ENCODE peak calls at places on chromosomes 1 and 21, in seven cellular contexts. E is A549, S is thyroid gland, U is K562, I is ovary, F is Peyer's patch, G is heart left ventricle. O is an unnamed sample.

GRCh38 chr1:210654176-210654786 is 325.6 kb downstream of the HHAT start:
- DNase-seq in E (peak; percentile 21), S (no peak), U (no peak), I (no peak), F (no peak), G (no peak), O (no peak)

GRCh38 chr1:233216009-233216408 is 79.5 kb downstream of the PCNX2 start:
- DNase-seq in E (no peak), S (no peak), U (no peak), I (no peak), F (no peak), G (no peak), O (no peak)

GRCh38 chr1:225780609-225781008 is 3.0 kb downstream of the SRP9 start:
- DNase-seq in E (no peak), S (no peak), U (no peak), I (no peak), F (no peak), G (no peak), O (no peak)

GRCh38 chr1:111756124-111756513 is 418 bp downstream of the DDX20 start:
- DNase-seq in E (no peak), S (no peak), U (peak; percentile 76), I (no peak), F (no peak), G (no peak), O (no peak)

GRCh38 chr1:97424209-97424608 is 496.6 kb downstream of the DPYD start:
- DNase-seq in E (no peak), S (no peak), U (no peak), I (no peak), F (no peak), G (no peak), O (no peak)

GRCh38 chr1:12383786-12384185 is 154.0 kb downstream of the VPS13D start:
- DNase-seq in E (no peak), S (no peak), U (no peak), I (no peak), F (no peak), G (no peak), O (no peak)

GRCh38 chr1:236083650-236084385 is 18.9 kb upstream of the NID1 start:
- DNase-seq in E (no peak), S (no peak), U (no peak), I (no peak), F (no peak), G (no peak), O (no peak)

GRCh38 chr21:42172596-42173483 is 46.1 kb upstream of the ABCG1 start:
- DNase-seq in E (no peak), S (no peak), U (no peak), I (peak; percentile 27), F (no peak), G (peak; percentile 49), O (no peak)

GRCh38 chr1:181676269-181676668 is 193.0 kb downstream of the CACNA1E start:
- DNase-seq in E (peak; percentile 46), S (peak; percentile 36), U (peak; percentile 26), I (no peak), F (no peak), G (no peak), O (peak; percentile 29)

GRCh38 chr1:5634893-5635292 is 357.3 kb downstream of the NPHP4 start:
- DNase-seq in E (no peak), S (no peak), U (no peak), I (no peak), F (no peak), G (no peak), O (no peak)

GRCh38 chr1:110171134-110171733 is 20.9 kb downstream of the SLC6A17 start:
- DNase-seq in E (no peak), S (peak; percentile 77), U (no peak), I (no peak), F (no peak), G (no peak), O (no peak)

GRCh38 chr1:9901148-9902059 is 8.7 kb downstream of the CTNNBIP1 start:
- DNase-seq in E (no peak), S (peak; percentile 96), U (peak; percentile 53), I (peak; percentile 65), F (peak; percentile 66), G (peak; percentile 80), O (peak; percentile 54)

GRCh38 chr1:168751195-168751650 is 22.2 kb upstream of the DPT start:
- DNase-seq in E (peak; percentile 16), S (peak; percentile 82), U (no peak), I (no peak), F (no peak), G (no peak), O (no peak)

GRCh38 chr1:6869002-6869380 is 83.7 kb downstream of the CAMTA1 start:
- DNase-seq in E (no peak), S (no peak), U (no peak), I (no peak), F (no peak), G (no peak), O (no peak)

GRCh38 chr1:43507296-43508295 is 23.1 kb upstream of the PTPRF start:
- DNase-seq in E (no peak), S (no peak), U (no peak), I (no peak), F (no peak), G (no peak), O (no peak)

GRCh38 chr1:32998997-32999396 is 34.4 kb upstream of the RNF19B start:
- DNase-seq in E (no peak), S (peak; percentile 75), U (no peak), I (peak; percentile 73), F (no peak), G (peak; percentile 79), O (no peak)

GRCh38 chr1:226656601-226657277 is 82.3 kb downstream of the ITPKB start:
- DNase-seq in E (no peak), S (peak; percentile 43), U (no peak), I (no peak), F (peak; percentile 76), G (peak; percentile 34), O (peak; percentile 92)

GRCh38 chr1:33399375-33399774 is 31.5 kb downstream of the PHC2 start:
- DNase-seq in E (no peak), S (no peak), U (no peak), I (no peak), F (no peak), G (no peak), O (no peak)

GRCh38 chr1:205449750-205450443 is 5.9 kb downstream of the BLACAT1 start:
- DNase-seq in E (peak; percentile 35), S (peak; percentile 97), U (peak; percentile 96), I (no peak), F (peak; percentile 92), G (no peak), O (peak; percentile 66)

GRCh38 chr21:20649231-20649630 is 349.0 kb upstream of the NCAM2 start:
- DNase-seq in E (no peak), S (no peak), U (no peak), I (no peak), F (no peak), G (no peak), O (no peak)

GRCh38 chr1:201324306-201324705 is 41.0 kb downstream of the PKP1 start:
- DNase-seq in E (no peak), S (no peak), U (no peak), I (no peak), F (peak; percentile 8), G (peak; percentile 27), O (no peak)

GRCh38 chr1:100305954-100306353 is 39.9 kb downstream of the RTCA start:
- DNase-seq in E (no peak), S (no peak), U (no peak), I (no peak), F (no peak), G (no peak), O (no peak)

GRCh38 chr1:245353411-245353810 is 198.6 kb downstream of the KIF26B start:
- DNase-seq in E (no peak), S (no peak), U (no peak), I (no peak), F (no peak), G (no peak), O (no peak)

GRCh38 chr1:63792152-63792551 is 18.3 kb downstream of the ROR1 start:
- DNase-seq in E (no peak), S (no peak), U (no peak), I (no peak), F (no peak), G (no peak), O (no peak)
- TF ChIP-seq POLR2A in E (no peak), S (no peak), U (no peak), I (no peak), F (no peak), G (no peak), O (no peak)

GRCh38 chr1:8875216-8875861 is 3.1 kb downstream of the ENO1 start:
- DNase-seq in E (no peak), S (no peak), U (no peak), I (no peak), F (no peak), G (no peak), O (no peak)
- H3K4me3 ChIP-seq in E (peak overlapping the region; percentile 78), S (no peak overlapping the region), U (peak overlapping the region; percentile 82), I (no peak overlapping the region), F (no peak overlapping the region), G (no peak overlapping the region), O (no peak overlapping the region)

DNA sequence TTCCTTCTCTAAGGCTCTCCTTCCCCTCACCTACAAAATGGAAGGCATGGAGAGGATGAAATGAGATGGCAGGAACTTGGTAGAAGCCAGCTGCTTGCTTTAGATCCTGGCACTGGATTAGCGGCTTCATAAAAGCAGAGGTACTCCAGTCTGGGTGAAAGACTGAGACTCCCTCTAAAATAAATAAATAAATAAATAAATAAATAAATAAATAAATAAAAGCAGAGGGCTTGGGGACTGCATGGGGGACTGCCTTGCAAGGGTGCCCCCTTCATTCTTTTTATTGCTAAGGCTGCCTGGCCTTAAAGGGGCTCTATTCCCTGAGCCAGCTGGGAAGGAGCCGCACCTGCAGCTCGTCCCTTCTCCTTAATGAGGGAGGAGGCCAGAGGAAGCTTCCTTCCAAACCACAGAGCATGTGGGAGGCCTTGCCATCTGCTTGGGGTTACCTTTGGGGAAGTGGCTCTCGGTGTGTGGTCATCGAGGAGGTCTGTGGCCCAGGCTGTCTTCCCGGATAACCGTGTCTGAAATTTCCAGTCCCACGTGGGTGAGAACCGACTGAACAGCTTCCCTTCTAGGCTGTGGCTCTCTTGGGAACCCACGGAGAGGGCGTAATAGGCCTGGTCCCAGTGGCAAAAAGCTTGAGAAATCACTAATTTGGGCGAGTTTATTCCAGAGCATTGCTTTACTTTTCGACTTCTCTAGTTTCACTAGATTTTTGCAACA is 2.0 kb upstream of the ATP13A2 start:
- DNase-seq in E (no peak), S (no peak), U (peak; percentile 30), I (peak; percentile 16), F (peak; percentile 38), G (no peak), O (no peak)
- H3K4me1 ChIP-seq in E (peaks cover 16% of the 10 kb centered on the region), S (peaks cover 21% of the 10 kb centered on the region), U (peaks cover 32% of the 10 kb centered on the region), I (peaks cover 12% of the 10 kb centered on the region), F (peaks cover 3% of the 10 kb centered on the region), G (peaks cover 30% of the 10 kb centered on the region), O (peaks cover 35% of the 10 kb centered on the region)

DNA sequence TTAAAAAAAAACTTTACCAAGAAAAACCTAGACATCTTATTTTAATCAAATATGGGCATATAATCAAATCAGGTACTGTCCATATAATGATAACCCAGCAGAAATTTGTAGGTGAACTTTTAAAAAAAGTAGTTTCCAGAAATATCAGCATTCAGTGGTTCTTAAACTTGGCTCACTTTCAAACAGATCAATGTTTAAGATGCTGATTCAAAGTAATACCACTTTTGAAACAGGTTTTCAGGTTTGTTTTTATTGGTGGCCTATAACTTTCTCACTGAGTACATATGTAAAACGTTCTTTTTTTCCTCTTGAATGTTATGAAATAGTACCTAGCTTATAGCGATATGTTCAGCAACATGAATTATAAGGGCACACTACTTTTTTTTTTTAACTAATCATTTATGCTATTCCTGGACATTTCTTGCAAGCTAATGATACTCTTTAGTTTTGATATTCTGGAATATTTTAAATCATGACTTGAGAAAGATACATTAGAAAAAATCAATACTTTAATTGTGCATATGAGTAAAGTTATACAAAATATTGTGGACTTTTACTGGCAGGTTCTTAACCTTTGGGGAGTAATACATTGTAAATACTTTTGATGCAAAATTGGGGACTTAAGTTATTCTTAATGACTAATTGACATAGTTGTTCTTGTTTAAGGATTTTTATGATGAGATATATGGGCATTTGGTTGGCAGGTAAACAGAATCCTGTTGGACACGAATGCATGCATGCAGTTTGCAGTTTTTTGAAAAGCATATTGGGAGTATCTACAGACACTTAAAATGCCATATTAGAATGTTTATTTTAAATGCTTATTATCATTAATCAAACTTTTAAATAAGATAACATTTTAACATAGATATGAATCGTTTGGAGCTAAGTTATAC is 3.1 kb downstream of the NFIA start:
- DNase-seq in E (no peak), S (no peak), U (no peak), I (no peak), F (no peak), G (no peak), O (no peak)
- TF ChIP-seq POLR2A in E (no peak), S (no peak), U (no peak), I (no peak), F (no peak), G (no peak), O (no peak)

O was measured in body of pancreas.